ENCODE peak calls at places on chromosomes 2 and 18, in nine cellular contexts. P, V, H, R, E, W, D, S and K are unnamed samples.

GRCh38 chr2:58427572-58428285 is 186.6 kb upstream of the FANCL start:
- DNase-seq in P (no peak), V (no peak), H (no peak), R (peak; percentile 53), E (peak; percentile 51), W (peak; percentile 51), D (peak; percentile 16), S (peak; percentile 49), K (peak; percentile 27)

GRCh38 chr18:59906203-59906602 is 6.4 kb downstream of the PMAIP1 start:
- DNase-seq in P (no peak), V (no peak), H (no peak), R (no peak), E (no peak), W (no peak), D (no peak), S (no peak), K (no peak)

GRCh38 chr2:122960727-122961641 is 1064.1 kb upstream of the CNTNAP5 start:
- DNase-seq in P (no peak), V (peak; percentile 62), H (no peak), R (peak; percentile 72), E (peak; percentile 60), W (no peak), D (peak; percentile 12), S (no peak), K (peak; percentile 94)

GRCh38 chr2:234761910-234762309 is 189.9 kb upstream of the SH3BP4 start:
- DNase-seq in P (no peak), V (no peak), H (no peak), R (no peak), E (no peak), W (no peak), D (no peak), S (no peak), K (no peak)

GRCh38 chr2:217954971-217955740 is 47.6 kb downstream of the TNS1 start:
- DNase-seq in P (peak; percentile 64), V (no peak), H (no peak), R (no peak), E (no peak), W (no peak), D (no peak), S (no peak), K (no peak)

GRCh38 chr2:205361272-205361671 is 321.0 kb upstream of the NRP2 start:
- DNase-seq in P (no peak), V (peak; percentile 76), H (no peak), R (no peak), E (no peak), W (no peak), D (no peak), S (no peak), K (no peak)

GRCh38 chr2:239824051-239824694 is 201.0 kb downstream of the NDUFA10 start:
- DNase-seq in P (peak; percentile 31), V (peak; percentile 75), H (no peak), R (no peak), E (no peak), W (peak; percentile 84), D (no peak), S (peak; percentile 26), K (no peak)

GRCh38 chr2:159200498-159200897 is 86.0 kb downstream of the WDSUB1 start:
- DNase-seq in P (no peak), V (no peak), H (no peak), R (peak; percentile 32), E (peak; percentile 53), W (no peak), D (peak; percentile 34), S (no peak), K (peak; percentile 62)

GRCh38 chr2:21245565-21245964 is 121.8 kb downstream of the TDRD15 start:
- DNase-seq in P (no peak), V (no peak), H (no peak), R (no peak), E (no peak), W (no peak), D (no peak), S (no peak), K (no peak)

GRCh38 chr2:116499389-116499788 is 1315.1 kb upstream of the DDX18 start:
- DNase-seq in P (no peak), V (no peak), H (no peak), R (no peak), E (no peak), W (no peak), D (no peak), S (no peak), K (no peak)

GRCh38 chr2:37563375-37564011 is 107.9 kb downstream of the CDC42EP3 start:
- DNase-seq in P (no peak), V (no peak), H (no peak), R (no peak), E (no peak), W (no peak), D (peak; percentile 56), S (no peak), K (no peak)

GRCh38 chr2:180907731-180908130 is 72.7 kb upstream of the UBE2E3 start:
- DNase-seq in P (no peak), V (peak; percentile 18), H (no peak), R (peak; percentile 84), E (peak; percentile 50), W (no peak), D (peak; percentile 63), S (no peak), K (peak; percentile 28)

DNA sequence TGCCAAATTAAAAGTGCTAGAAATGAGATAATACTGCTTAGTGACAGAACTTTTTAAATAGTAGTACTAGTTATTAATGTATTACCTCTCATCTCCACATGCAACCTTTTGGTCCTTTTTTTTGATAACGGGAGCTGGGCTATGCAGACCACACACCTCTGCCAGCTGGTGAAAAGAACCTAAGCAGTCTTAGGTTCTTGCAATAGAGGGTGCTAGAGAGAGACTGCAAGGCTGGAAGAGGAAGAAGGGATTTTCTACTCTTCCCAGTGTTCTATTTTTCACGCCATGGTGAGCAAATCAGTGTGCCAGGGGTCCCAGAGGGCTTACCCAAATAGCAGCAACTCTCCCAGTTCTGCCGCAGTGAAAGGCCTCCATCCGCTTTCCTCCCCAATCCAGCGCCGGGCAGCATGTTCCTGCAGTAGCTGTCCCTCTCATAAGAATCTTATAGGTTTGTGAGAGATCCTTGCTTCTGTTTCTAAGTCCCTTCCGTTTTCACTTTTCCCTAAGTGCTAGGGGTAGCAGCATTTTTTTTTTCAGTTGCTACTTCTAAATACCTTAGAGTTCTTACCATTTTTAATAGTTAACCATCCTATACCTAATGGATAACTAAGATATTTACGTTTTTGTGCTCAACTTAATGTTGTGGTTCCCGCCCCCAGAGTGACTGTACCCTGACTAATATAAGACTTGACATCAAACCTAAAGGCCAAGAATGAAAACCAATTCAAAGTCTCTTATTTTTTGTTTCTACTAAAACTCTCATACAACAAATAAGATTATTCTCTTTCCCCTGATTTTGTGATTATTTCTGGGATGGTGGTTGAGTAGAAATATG is 69.4 kb upstream of the UBE2E3 start:
- DNase-seq in P (no peak), V (no peak), H (no peak), R (no peak), E (no peak), W (peak; percentile 40), D (no peak), S (no peak), K (no peak)
- TF ChIP-seq CTCF in P (no peak), V (no peak), H (no peak), R (no peak), E (no peak), W (peak; percentile 63), D (no peak), S (no peak), K (no peak)

GRCh38 chr2:237256845-237257244 is 157.1 kb downstream of the COL6A3 start:
- DNase-seq in P (peak; percentile 85), V (no peak), H (peak; percentile 44), R (peak; percentile 65), E (peak; percentile 79), W (no peak), D (peak; percentile 91), S (no peak), K (peak; percentile 77)
- TF ChIP-seq CTCF in P (no peak), V (no peak), H (no peak), R (no peak), E (no peak), W (no peak), D (no peak), S (no peak), K (no peak)

GRCh38 chr2:215737496-215737895 is 275.9 kb downstream of the MREG start:
- DNase-seq in P (no peak), V (no peak), H (no peak), R (no peak), E (no peak), W (peak; percentile 74), D (no peak), S (no peak), K (no peak)

GRCh38 chr2:215731108-215731507 is 282.2 kb downstream of the MREG start:
- DNase-seq in P (no peak), V (no peak), H (no peak), R (no peak), E (no peak), W (no peak), D (no peak), S (no peak), K (no peak)

GRCh38 chr2:215740071-215740470 is 273.3 kb downstream of the MREG start:
- DNase-seq in P (no peak), V (no peak), H (no peak), R (no peak), E (no peak), W (no peak), D (no peak), S (no peak), K (no peak)

GRCh38 chr2:215738360-215738759 is 275.0 kb downstream of the MREG start:
- DNase-seq in P (no peak), V (no peak), H (no peak), R (no peak), E (no peak), W (no peak), D (no peak), S (no peak), K (no peak)

GRCh38 chr2:215736653-215737290 is 276.6 kb downstream of the MREG start:
- DNase-seq in P (no peak), V (no peak), H (no peak), R (peak; percentile 60), E (peak; percentile 89), W (peak; percentile 34), D (peak; percentile 69), S (no peak), K (peak; percentile 83)
- TF ChIP-seq CTCF in P (no peak), V (no peak), H (no peak), R (peak; percentile 15), E (peak; percentile 27), W (peak; percentile 62), D (peak; percentile 44), S (peak; percentile 46), K (peak; percentile 50)

GRCh38 chr18:50656396-50656795 is 96.5 kb downstream of the MAPK4 start:
- DNase-seq in P (no peak), V (no peak), H (no peak), R (no peak), E (no peak), W (no peak), D (no peak), S (no peak), K (no peak)

GRCh38 chr18:50659091-50660003 is 99.5 kb downstream of the MAPK4 start:
- DNase-seq in P (peak; percentile 79), V (peak; percentile 14), H (no peak), R (no peak), E (no peak), W (no peak), D (no peak), S (no peak), K (peak; percentile 29)

GRCh38 chr18:50661013-50661412 is 101.1 kb downstream of the MAPK4 start:
- DNase-seq in P (no peak), V (no peak), H (no peak), R (no peak), E (no peak), W (no peak), D (no peak), S (no peak), K (no peak)

GRCh38 chr18:50656841-50657470 is 97.1 kb downstream of the MAPK4 start:
- DNase-seq in P (no peak), V (no peak), H (no peak), R (no peak), E (no peak), W (no peak), D (no peak), S (no peak), K (no peak)

GRCh38 chr18:50658601-50659000 is 98.7 kb downstream of the MAPK4 start:
- DNase-seq in P (no peak), V (no peak), H (no peak), R (no peak), E (no peak), W (no peak), D (no peak), S (no peak), K (no peak)
- TF ChIP-seq CTCF in P (no peak), V (no peak), H (no peak), R (no peak), E (no peak), W (no peak), D (no peak), S (no peak), K (no peak)